ENCODE peak calls at places on chromosomes 1 and 21, in ten cellular contexts. X is SK-N-SH, H is MM.1S, V is fibroblast of lung, N is H9, M is mammary epithelial cell, U is astrocyte, P is trophoblast cell, T is OCI-LY7, E is HCT116. D is an unnamed sample.

GRCh38 chr21:37436180-37436579 is 69.6 kb downstream of the DYRK1A start:
- DNase-seq in X (no peak), H (no peak), V (no peak), N (no peak), M (no peak), U (no peak), P (no peak), T (no peak), E (no peak), D (no peak)

GRCh38 chr1:167401260-167401873 is 117.0 kb downstream of the CD247 start:
- DNase-seq in X (peak), H (peak), V (peak), N (peak), M (peak), U (peak), P (peak), T (peak), E (peak), D (peak)

GRCh38 chr1:58765016-58765415 is 18.8 kb downstream of the JUN start:
- DNase-seq in X (no peak), H (no peak), V (no peak), N (no peak), M (no peak), U (no peak), P (no peak), T (no peak), E (no peak), D (no peak)

GRCh38 chr1:22132517-22133235 is 10.2 kb downstream of the WNT4 start:
- DNase-seq in X (no peak), H (no peak), V (peak), N (no peak), M (peak), U (peak), P (no peak), T (no peak), E (no peak), D (no peak)

GRCh38 chr1:243316366-243316989 is 60.6 kb downstream of the SDCCAG8 start:
- DNase-seq in X (no peak), H (no peak), V (no peak), N (peak), M (no peak), U (no peak), P (no peak), T (no peak), E (no peak), D (no peak)

GRCh38 chr1:151574575-151575529 is 34.7 kb downstream of the TUFT1 start:
- DNase-seq in X (no peak), H (no peak), V (peak), N (no peak), M (peak), U (peak), P (no peak), T (no peak), E (peak), D (no peak)

GRCh38 chr1:28102169-28102568 is 13.8 kb upstream of the EYA3 start:
- DNase-seq in X (no peak), H (no peak), V (no peak), N (no peak), M (no peak), U (no peak), P (no peak), T (no peak), E (no peak), D (no peak)

GRCh38 chr1:175503538-175503937 is 239.9 kb downstream of the TNR start:
- DNase-seq in X (no peak), H (no peak), V (no peak), N (no peak), M (no peak), U (no peak), P (no peak), T (no peak), E (no peak), D (no peak)

GRCh38 chr21:45766055-45766454 is 122.5 kb downstream of the PCBP3 start:
- DNase-seq in X (no peak), H (no peak), V (no peak), N (no peak), M (no peak), U (no peak), P (no peak), T (no peak), E (no peak), D (no peak)

GRCh38 chr1:237031480-237031879 is 10.5 kb upstream of the RYR2 start:
- DNase-seq in X (no peak), H (no peak), V (no peak), N (no peak), M (no peak), U (no peak), P (peak), T (no peak), E (no peak), D (no peak)

GRCh38 chr1:167409183-167409582 is 109.1 kb downstream of the CD247 start:
- DNase-seq in X (no peak), H (no peak), V (no peak), N (no peak), M (peak), U (no peak), P (no peak), T (peak), E (peak), D (no peak)

GRCh38 chr1:227786673-227787512 is 28.6 kb upstream of the PRSS38 start:
- DNase-seq in X (peak), H (peak), V (no peak), N (no peak), M (no peak), U (no peak), P (no peak), T (no peak), E (no peak), D (no peak)

GRCh38 chr1:100353073-100353801 is 931 bp downstream of the CDC14A start:
- DNase-seq in X (peak), H (peak), V (peak), N (no peak), M (peak), U (no peak), P (peak), T (peak), E (no peak), D (peak)

GRCh38 chr1:185155600-185156320 is 993 bp downstream of the TRMT1L start:
- DNase-seq in X (no peak), H (peak), V (peak), N (no peak), M (peak), U (peak), P (peak), T (peak), E (no peak), D (no peak)

GRCh38 chr1:214493126-214493796 is 58.1 kb downstream of the PTPN14 start:
- DNase-seq in X (no peak), H (no peak), V (no peak), N (no peak), M (no peak), U (peak), P (no peak), T (no peak), E (no peak), D (no peak)

GRCh38 chr1:154970631-154971340 is at the start of gene SHC1:
- DNase-seq in X (peak), H (peak), V (peak), N (peak), M (peak), U (peak), P (peak), T (peak), E (no peak), D (peak)

GRCh38 chr1:180218806-180219765 is 11.0 kb upstream of the LHX4 start:
- DNase-seq in X (no peak), H (no peak), V (no peak), N (no peak), M (no peak), U (no peak), P (no peak), T (no peak), E (no peak), D (no peak)

GRCh38 chr1:57874426-57874825 is 450.6 kb upstream of the DAB1 start:
- DNase-seq in X (no peak), H (no peak), V (no peak), N (no peak), M (no peak), U (peak), P (peak), T (no peak), E (no peak), D (no peak)

GRCh38 chr21:43308101-43308500 is 118.8 kb downstream of the SIK1 start:
- DNase-seq in X (no peak), H (no peak), V (no peak), N (no peak), M (no peak), U (no peak), P (no peak), T (no peak), E (no peak), D (no peak)

GRCh38 chr1:55150880-55151582 is 64.1 kb downstream of the USP24 start:
- DNase-seq in X (no peak), H (peak), V (no peak), N (no peak), M (no peak), U (no peak), P (no peak), T (no peak), E (no peak), D (no peak)

GRCh38 chr1:188243456-188243855 is 1414.7 kb downstream of the PLA2G4A start:
- DNase-seq in X (no peak), H (no peak), V (no peak), N (no peak), M (no peak), U (no peak), P (peak), T (no peak), E (no peak), D (no peak)

GRCh38 chr1:173295391-173295790 is 88.3 kb upstream of the TNFSF4 start:
- DNase-seq in X (no peak), H (no peak), V (no peak), N (no peak), M (no peak), U (peak), P (no peak), T (no peak), E (no peak), D (no peak)
- H2AFZ ChIP-seq in X (no peak), H (no peak), V (no peak), N (no peak), M (no peak), U (no peak), P (no peak), T (no peak), E (no peak), D (no peak)

GRCh38 chr21:31221051-31221450 is 123.0 kb downstream of the TIAM1 start:
- DNase-seq in X (no peak), H (no peak), V (no peak), N (no peak), M (no peak), U (no peak), P (no peak), T (no peak), E (no peak), D (no peak)

GRCh38 chr21:31218830-31219608 is 125.0 kb downstream of the TIAM1 start:
- DNase-seq in X (no peak), H (no peak), V (peak), N (no peak), M (peak), U (peak), P (peak), T (no peak), E (peak), D (no peak)

GRCh38 chr21:31222142-31222541 is 121.9 kb downstream of the TIAM1 start:
- DNase-seq in X (no peak), H (no peak), V (peak), N (no peak), M (peak), U (peak), P (no peak), T (no peak), E (no peak), D (no peak)

GRCh38 chr21:31216206-31216605 is 127.9 kb downstream of the TIAM1 start:
- DNase-seq in X (no peak), H (no peak), V (peak), N (no peak), M (no peak), U (no peak), P (no peak), T (no peak), E (no peak), D (no peak)

DNA sequence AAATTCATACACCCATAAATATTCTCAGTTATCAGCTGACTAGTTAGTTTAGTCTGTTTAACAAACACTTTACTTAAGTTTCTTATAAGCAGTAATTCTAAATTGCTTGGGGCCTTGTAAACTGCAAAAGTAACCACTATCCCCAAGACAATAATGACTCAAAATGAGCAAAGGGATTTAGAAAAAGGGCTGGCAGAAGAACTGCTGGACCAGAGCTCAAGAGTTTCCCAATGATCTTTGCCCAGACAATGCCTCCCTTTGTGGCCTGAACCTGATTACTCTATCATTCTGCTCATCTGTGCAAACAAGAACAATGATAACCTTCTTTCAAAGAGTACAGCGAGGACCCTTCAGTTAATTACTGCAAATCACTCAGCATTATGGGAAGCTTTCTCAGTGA is 123.5 kb downstream of the TIAM1 start:
- DNase-seq in X (no peak), H (no peak), V (peak), N (no peak), M (peak), U (peak), P (no peak), T (no peak), E (no peak), D (no peak)
- H2AFZ ChIP-seq in X (no peak), H (no peak), V (no peak), N (no peak), M (no peak), U (no peak), P (no peak), T (no peak), E (no peak), D (no peak)

DNA sequence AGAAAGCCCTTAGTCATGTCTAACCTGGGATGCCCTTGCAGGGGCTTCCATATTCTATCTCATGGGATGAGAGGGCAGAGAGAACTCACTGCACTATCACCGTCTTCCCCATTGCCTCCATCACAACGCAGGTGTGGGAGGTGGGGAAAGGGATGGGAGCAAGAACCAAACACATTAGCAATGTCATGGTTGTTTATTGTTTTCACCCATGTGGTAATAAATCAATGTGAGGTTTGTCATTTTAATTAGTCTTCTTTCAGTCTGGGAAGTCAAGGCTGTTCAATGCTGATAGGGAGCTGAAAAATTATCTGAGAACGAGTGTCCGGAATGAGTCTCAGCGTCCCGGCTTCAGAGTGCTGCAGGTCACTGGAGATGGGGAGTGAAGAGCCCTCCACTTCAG is 268.5 kb downstream of the DUSP10 start:
- DNase-seq in X (no peak), H (no peak), V (no peak), N (no peak), M (no peak), U (no peak), P (no peak), T (no peak), E (no peak), D (no peak)
- H2AFZ ChIP-seq in X (no peak), H (no peak), V (no peak), N (no peak), M (no peak), U (no peak), P (no peak), T (no peak), E (no peak), D (no peak)

GRCh38 chr1:65149391-65149729 is 1.4 kb downstream of the AK4 start:
- DNase-seq in X (no peak), H (no peak), V (no peak), N (peak), M (peak), U (no peak), P (no peak), T (no peak), E (no peak), D (no peak)
- H2AFZ ChIP-seq in X (peak), H (no peak), V (no peak), N (no peak), M (peak), U (peak), P (no peak), T (no peak), E (no peak), D (no peak)

GRCh38 chr1:92838519-92838918 is 6.7 kb downstream of the RPL5 start:
- DNase-seq in X (no peak), H (no peak), V (no peak), N (no peak), M (no peak), U (no peak), P (no peak), T (no peak), E (no peak), D (no peak)
- H2AFZ ChIP-seq in X (no peak), H (no peak), V (no peak), N (no peak), M (no peak), U (no peak), P (no peak), T (no peak), E (no peak), D (no peak)

GRCh38 chr1:193349046-193349535 is 162.7 kb upstream of the B3GALT2 start:
- DNase-seq in X (no peak), H (no peak), V (no peak), N (no peak), M (no peak), U (no peak), P (no peak), T (no peak), E (no peak), D (no peak)

GRCh38 chr1:193342811-193343210 is 156.4 kb upstream of the B3GALT2 start:
- DNase-seq in X (no peak), H (no peak), V (no peak), N (no peak), M (no peak), U (no peak), P (no peak), T (no peak), E (no peak), D (no peak)

GRCh38 chr1:193346085-193346484 is 159.7 kb upstream of the B3GALT2 start:
- DNase-seq in X (no peak), H (no peak), V (no peak), N (no peak), M (no peak), U (no peak), P (no peak), T (no peak), E (no peak), D (no peak)

DNA sequence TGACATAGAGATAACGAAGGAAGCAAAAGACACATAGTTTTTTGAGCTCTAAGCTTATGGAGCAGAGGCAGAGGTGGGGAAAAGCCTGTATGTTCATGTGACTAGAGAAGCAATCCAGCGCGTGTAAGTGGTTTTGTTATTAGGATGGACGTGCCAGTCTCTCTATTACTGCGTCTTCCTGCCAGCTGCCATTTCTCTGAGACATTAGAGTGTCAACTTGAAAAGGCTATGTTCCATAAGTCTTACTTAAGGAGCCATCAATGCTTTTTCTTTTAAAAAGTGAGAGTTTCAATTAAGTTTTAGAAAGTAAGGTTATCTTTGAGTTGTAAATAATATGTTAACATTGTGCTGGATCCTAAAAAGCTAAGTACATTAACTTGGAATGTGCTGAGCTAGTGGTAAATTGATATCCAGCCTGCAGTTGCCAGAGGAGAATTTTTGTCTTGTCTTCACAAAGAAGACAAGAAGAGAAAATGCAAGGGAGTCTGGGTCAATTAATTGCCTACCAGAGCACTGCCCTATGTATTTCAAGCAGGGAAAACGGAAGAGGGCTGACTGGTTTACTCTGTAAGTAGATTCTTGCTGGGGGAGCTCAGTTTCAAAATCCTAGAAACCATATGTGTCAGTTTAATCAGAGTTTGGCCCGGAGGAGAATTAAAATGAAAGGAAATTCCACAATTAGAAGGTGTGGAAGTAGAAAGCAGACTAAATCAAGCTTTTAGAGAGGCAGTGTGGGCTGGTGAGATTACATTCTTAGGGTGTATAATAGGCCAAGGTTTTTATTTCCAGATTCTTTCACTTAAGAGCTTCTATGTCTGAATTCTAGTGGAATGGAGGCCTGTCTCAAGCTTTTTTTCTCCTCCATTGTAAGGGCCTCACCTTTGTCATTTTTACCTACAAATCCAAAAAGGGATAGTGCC is 162.0 kb upstream of the B3GALT2 start:
- DNase-seq in X (no peak), H (no peak), V (peak), N (no peak), M (no peak), U (no peak), P (no peak), T (no peak), E (no peak), D (no peak)
- H2AFZ ChIP-seq in X (peak), H (no peak), V (peak), N (no peak), M (peak), U (no peak), P (no peak), T (no peak), E (no peak), D (no peak)

DNA sequence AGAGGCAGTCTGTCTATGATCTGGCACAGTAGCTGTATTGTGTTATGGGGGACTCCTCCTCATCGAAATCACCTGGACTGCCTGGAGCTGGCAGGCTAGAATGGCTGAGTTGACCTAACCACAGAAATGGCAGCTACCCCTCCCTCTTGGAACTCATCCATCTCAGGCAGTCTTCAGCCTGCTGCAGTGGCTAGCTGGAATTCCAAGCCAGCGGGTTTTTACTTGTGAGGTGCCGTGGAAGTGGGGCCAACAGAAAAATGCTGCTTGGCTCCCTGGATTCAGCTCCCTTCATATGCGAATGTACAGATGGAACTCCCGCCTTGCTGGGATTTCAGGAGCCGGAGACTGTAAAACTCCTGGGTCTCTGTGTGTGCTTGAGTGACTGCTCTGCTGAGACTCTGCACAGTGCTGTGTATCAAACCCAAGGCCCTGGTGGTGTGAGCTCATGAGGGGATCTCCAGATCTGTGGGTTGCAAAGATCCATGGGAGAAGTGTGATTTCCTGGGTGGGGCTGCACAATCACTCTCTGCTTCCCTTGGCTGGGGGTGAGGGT is 316.9 kb downstream of the CTH start:
- DNase-seq in X (no peak), H (no peak), V (no peak), N (peak), M (peak), U (no peak), P (no peak), T (no peak), E (no peak), D (no peak)
- H2AFZ ChIP-seq in X (no peak), H (no peak), V (no peak), N (no peak), M (no peak), U (no peak), P (no peak), T (no peak), E (no peak), D (no peak)

GRCh38 chr1:232508161-232508661 is 121.7 kb downstream of the SIPA1L2 start:
- DNase-seq in X (no peak), H (no peak), V (no peak), N (no peak), M (no peak), U (peak), P (no peak), T (no peak), E (no peak), D (no peak)
- H2AFZ ChIP-seq in X (no peak), H (no peak), V (no peak), N (no peak), M (peak), U (peak), P (no peak), T (no peak), E (no peak), D (no peak)

D was measured in DND-41.